ENCODE peak calls at places on chromosomes 7 and 10, in seven cellular contexts. O is lower lobe of right lung, L is PC-9, Q is IMR-90, T is tibial nerve, W is HepG2, N is GM12878. H is an unnamed sample. For H3K4me1, the result is how much of the 10 kb centered on the place peaks cover.

GRCh38 chr10:71244638-71245419 is 32.5 kb downstream of the UNC5B start:
- DNase-seq in O (peak), L (no peak), Q (peak), T (peak), W (no peak), N (no peak), H (no peak)

GRCh38 chr10:88926484-88927249 is 25.9 kb downstream of the ACTA2 start:
- DNase-seq in O (no peak), L (no peak), Q (peak), T (peak), W (no peak), N (no peak), H (no peak)

GRCh38 chr10:11345224-11346054 is 266.0 kb downstream of the USP6NL start:
- DNase-seq in O (peak), L (no peak), Q (no peak), T (no peak), W (peak), N (peak), H (peak)

GRCh38 chr10:72087969-72088878 is at the start of gene SPOCK2:
- DNase-seq in O (peak), L (no peak), Q (no peak), T (no peak), W (no peak), N (no peak), H (peak)

GRCh38 chr7:73707045-73707631 is 12.3 kb downstream of the STX1A start:
- DNase-seq in O (peak), L (peak), Q (no peak), T (no peak), W (no peak), N (no peak), H (no peak)

GRCh38 chr7:66964391-66964790 is 31.0 kb downstream of the SBDS start:
- DNase-seq in O (no peak), L (no peak), Q (peak), T (no peak), W (no peak), N (no peak), H (no peak)

GRCh38 chr10:20712766-20713165 is 184.3 kb downstream of the NEBL start:
- DNase-seq in O (no peak), L (no peak), Q (no peak), T (no peak), W (no peak), N (no peak), H (no peak)

GRCh38 chr7:93799750-93800357 is 90.7 kb downstream of the TFPI2 start:
- DNase-seq in O (no peak), L (no peak), Q (peak), T (no peak), W (no peak), N (no peak), H (peak)

GRCh38 chr7:78134748-78135147 is 336.2 kb downstream of the PHTF2 start:
- DNase-seq in O (no peak), L (no peak), Q (no peak), T (no peak), W (no peak), N (no peak), H (no peak)

GRCh38 chr7:157668884-157669767 is 332.3 kb downstream of the DNAJB6 start:
- DNase-seq in O (no peak), L (no peak), Q (no peak), T (no peak), W (no peak), N (no peak), H (peak)
- H3K4me1 ChIP-seq in O (under half), L (under half), Q (under half), T (under half), W (under half), N (under half), H (under half)

GRCh38 chr10:124879136-124879535 is 62.8 kb upstream of the ZRANB1 start:
- DNase-seq in O (peak), L (no peak), Q (no peak), T (no peak), W (no peak), N (no peak), H (no peak)

GRCh38 chr10:124878457-124878739 is 63.5 kb upstream of the ZRANB1 start:
- DNase-seq in O (peak), L (peak), Q (no peak), T (no peak), W (no peak), N (no peak), H (no peak)

GRCh38 chr10:124872681-124873080 is 69.2 kb upstream of the ZRANB1 start:
- DNase-seq in O (no peak), L (no peak), Q (no peak), T (no peak), W (no peak), N (no peak), H (no peak)

GRCh38 chr10:124870854-124871425 is 69.3 kb downstream of the ABRAXAS2 start:
- DNase-seq in O (peak), L (no peak), Q (no peak), T (no peak), W (no peak), N (no peak), H (no peak)

DNA sequence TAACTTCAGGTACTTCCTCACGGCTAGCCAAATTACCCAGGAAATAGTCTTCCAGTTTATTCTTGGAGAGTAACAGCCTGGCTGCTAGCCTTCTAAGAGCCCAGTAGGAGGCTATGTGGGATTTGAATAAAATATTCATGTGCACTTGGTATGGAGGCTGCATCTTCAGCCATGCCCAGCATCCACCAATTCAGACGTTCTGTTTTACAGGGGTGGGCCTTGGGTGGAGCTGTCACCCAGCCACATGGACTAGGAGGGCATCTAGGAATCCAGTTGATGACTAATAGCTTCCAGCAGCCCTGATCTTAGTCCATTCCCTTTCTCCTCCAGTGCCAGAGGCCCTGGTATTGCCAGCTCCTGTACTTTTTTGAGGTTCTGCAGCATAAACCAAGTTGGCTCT is 66.3 kb upstream of the ZRANB1 start:
- DNase-seq in O (peak), L (peak), Q (peak), T (no peak), W (no peak), N (no peak), H (no peak)
- TF ChIP-seq CTCF in O (no peak), L (peak), Q (peak), T (no peak), W (no peak), N (no peak), H (no peak)

GRCh38 chr10:29836396-29836795 is 201.6 kb upstream of the SVIL start:
- DNase-seq in O (no peak), L (no peak), Q (no peak), T (no peak), W (no peak), N (no peak), H (no peak)
- H3K4me1 ChIP-seq in O (under half), L (under half), Q (under half), T (under half), W (under half), N (under half), H (under half)

GRCh38 chr7:22598318-22598717 is 98.3 kb upstream of the STEAP1B start:
- DNase-seq in O (no peak), L (no peak), Q (no peak), T (no peak), W (no peak), N (no peak), H (no peak)
- TF ChIP-seq CTCF in O (no peak), L (no peak), Q (no peak), T (no peak), W (no peak), N (no peak), H (no peak)

DNA sequence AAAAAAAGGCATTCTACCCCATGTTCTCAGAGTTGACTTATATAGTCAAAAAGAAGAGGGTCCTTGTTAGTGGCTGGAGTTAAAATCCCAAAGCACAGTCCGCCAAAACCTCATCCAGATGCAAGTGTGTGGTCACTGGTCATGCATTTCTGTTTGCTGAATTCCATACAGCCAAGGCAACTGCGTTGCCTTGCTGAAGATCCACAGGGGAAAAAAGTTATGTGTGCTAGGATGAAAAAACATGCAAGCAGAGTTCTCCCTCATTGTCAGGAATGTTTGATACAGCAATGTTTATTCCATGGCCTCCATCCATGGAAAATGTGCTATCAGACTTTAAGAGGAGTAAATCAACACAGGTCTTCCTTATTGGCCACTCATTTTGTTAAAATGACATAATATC is 213.1 kb downstream of the CREB5 start:
- DNase-seq in O (no peak), L (no peak), Q (peak), T (no peak), W (no peak), N (no peak), H (no peak)
- H3K4me1 ChIP-seq in O (under half), L (under half), Q (under half), T (under half), W (under half), N (under half), H (under half)

DNA sequence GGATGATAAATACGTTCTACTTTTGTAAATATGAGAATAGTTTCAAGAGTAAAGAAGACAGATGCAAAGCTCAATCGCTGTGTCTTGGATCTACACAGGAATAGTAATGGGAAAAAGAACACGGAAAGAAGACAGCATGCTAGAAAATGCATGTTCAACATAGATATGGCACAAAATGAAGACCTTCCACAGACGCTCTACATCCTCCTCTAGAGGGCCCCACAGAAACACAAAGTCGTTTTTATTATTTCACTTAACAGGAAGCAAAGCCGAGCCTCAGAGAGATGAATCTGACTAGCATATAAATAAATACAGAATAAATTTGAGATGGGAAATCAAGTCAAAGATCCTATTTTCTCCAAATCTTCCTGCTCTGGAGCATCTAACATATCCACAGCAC is 292.6 kb downstream of the PARD3 start:
- DNase-seq in O (no peak), L (no peak), Q (peak), T (no peak), W (no peak), N (no peak), H (peak)
- TF ChIP-seq CTCF in O (peak), L (no peak), Q (peak), T (peak), W (no peak), N (peak), H (peak)

DNA sequence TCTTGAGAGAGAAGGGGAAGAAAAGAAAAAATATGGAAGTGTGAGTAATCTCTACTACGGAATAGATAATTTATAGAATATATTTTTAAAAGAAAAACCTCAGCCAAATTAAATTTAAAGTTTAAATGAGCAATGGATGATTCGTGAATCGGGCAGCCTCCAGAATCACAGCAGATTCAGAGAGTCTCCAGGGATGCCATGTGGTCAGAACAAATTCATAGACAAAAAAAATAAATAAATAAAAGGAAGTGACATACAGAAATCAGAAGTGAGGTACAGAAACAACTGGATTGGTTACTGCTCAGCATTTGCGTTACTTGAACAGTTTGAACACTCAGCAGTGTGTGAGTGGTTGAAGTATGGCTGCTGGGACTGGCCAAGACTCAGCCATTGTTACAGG is 53.0 kb downstream of the PHYHIPL start:
- DNase-seq in O (no peak), L (no peak), Q (no peak), T (no peak), W (no peak), N (no peak), H (no peak)
- H3K4me1 ChIP-seq in O (under half), L (under half), Q (under half), T (under half), W (under half), N (under half), H (under half)

GRCh38 chr7:106048621-106049020 is 63.5 kb downstream of the SYPL1 start:
- DNase-seq in O (no peak), L (no peak), Q (no peak), T (no peak), W (no peak), N (no peak), H (no peak)

GRCh38 chr7:106050743-106051110 is 61.4 kb downstream of the SYPL1 start:
- DNase-seq in O (no peak), L (peak), Q (peak), T (no peak), W (no peak), N (no peak), H (no peak)

GRCh38 chr7:106047818-106048490 is 64.2 kb downstream of the SYPL1 start:
- DNase-seq in O (no peak), L (no peak), Q (no peak), T (no peak), W (no peak), N (no peak), H (no peak)

GRCh38 chr7:106049139-106049725 is 62.9 kb downstream of the SYPL1 start:
- DNase-seq in O (no peak), L (no peak), Q (no peak), T (no peak), W (no peak), N (no peak), H (peak)

GRCh38 chr7:106050002-106050742 is 61.9 kb downstream of the SYPL1 start:
- DNase-seq in O (no peak), L (peak), Q (peak), T (peak), W (peak), N (no peak), H (no peak)
- TF ChIP-seq CTCF in O (peak), L (peak), Q (peak), T (peak), W (peak), N (no peak), H (peak)

GRCh38 chr7:148715027-148715426 is 16.3 kb downstream of the CUL1 start:
- DNase-seq in O (no peak), L (no peak), Q (no peak), T (no peak), W (no peak), N (no peak), H (peak)
- H3K4me1 ChIP-seq in O (under half), L (under half), Q (under half), T (under half), W (under half), N (under half), H (half or more)